ENCODE peak calls at places on chromosomes 1 and 21, in seven cellular contexts. H is lower leg skin, O is neural crest cell, I is osteocyte, X is GM23338, Y is endothelial cell, C is foreskin fibroblast. B is an unnamed sample.

GRCh38 chr1:21655259-21655658 is 13.9 kb downstream of the RAP1GAP start:
- DNase-seq in H (no peak), O (no peak), I (no peak), X (no peak), Y (no peak), C (no peak), B (no peak)

GRCh38 chr1:48309564-48310082 is 87.1 kb downstream of the SLC5A9 start:
- DNase-seq in H (no peak), O (no peak), I (no peak), X (no peak), Y (no peak), C (no peak), B (no peak)

GRCh38 chr1:11283148-11283547 is 10.2 kb downstream of the UBIAD1 start:
- DNase-seq in H (no peak), O (no peak), I (no peak), X (no peak), Y (no peak), C (no peak), B (no peak)

GRCh38 chr1:70071597-70071996 is 133.8 kb downstream of the LRRC40 start:
- DNase-seq in H (no peak), O (no peak), I (no peak), X (no peak), Y (no peak), C (peak; percentile 62), B (no peak)

GRCh38 chr1:229792576-229792975 is 166.5 kb downstream of the URB2 start:
- DNase-seq in H (no peak), O (no peak), I (no peak), X (no peak), Y (no peak), C (no peak), B (no peak)

GRCh38 chr1:39819091-39819812 is 30.6 kb upstream of the BMP8B start:
- DNase-seq in H (peak; percentile 82), O (no peak), I (no peak), X (no peak), Y (no peak), C (no peak), B (no peak)

GRCh38 chr1:241608379-241609033 is 31.7 kb downstream of the CHML start:
- DNase-seq in H (no peak), O (no peak), I (no peak), X (no peak), Y (no peak), C (peak; percentile 65), B (no peak)

GRCh38 chr1:1371741-1372711 is 3.0 kb downstream of the AURKAIP1 start:
- DNase-seq in H (peak; percentile 95), O (peak; percentile 89), I (peak; percentile 94), X (peak; percentile 86), Y (peak; percentile 89), C (no peak), B (peak; percentile 74)

GRCh38 chr21:43361493-43362296 is 65.2 kb downstream of the SIK1 start:
- DNase-seq in H (peak; percentile 93), O (no peak), I (no peak), X (peak; percentile 25), Y (no peak), C (peak; percentile 68), B (no peak)

GRCh38 chr1:113185463-113186104 is 112.6 kb downstream of the LRIG2 start:
- DNase-seq in H (no peak), O (no peak), I (no peak), X (no peak), Y (no peak), C (no peak), B (no peak)

GRCh38 chr1:183267646-183268431 is 81.8 kb downstream of the LAMC2 start:
- DNase-seq in H (peak; percentile 85), O (no peak), I (no peak), X (no peak), Y (no peak), C (peak; percentile 99), B (no peak)

GRCh38 chr1:32239335-32239734 is 7.7 kb upstream of the FAM167B start:
- DNase-seq in H (no peak), O (no peak), I (no peak), X (peak; percentile 46), Y (no peak), C (no peak), B (no peak)

GRCh38 chr1:97630968-97631367 is 289.9 kb downstream of the DPYD start:
- DNase-seq in H (no peak), O (no peak), I (no peak), X (no peak), Y (no peak), C (no peak), B (no peak)

GRCh38 chr1:59375321-59376220 is 78.7 kb downstream of the FGGY start:
- DNase-seq in H (no peak), O (no peak), I (no peak), X (no peak), Y (no peak), C (peak; percentile 92), B (no peak)

GRCh38 chr21:41622831-41623548 is 115.0 kb upstream of the TMPRSS2 start:
- DNase-seq in H (no peak), O (no peak), I (no peak), X (no peak), Y (no peak), C (no peak), B (no peak)

GRCh38 chr1:6811587-6811986 is 26.3 kb downstream of the CAMTA1 start:
- DNase-seq in H (no peak), O (no peak), I (no peak), X (no peak), Y (no peak), C (no peak), B (no peak)

GRCh38 chr1:23566304-23566703 is 7.0 kb upstream of the ID3 start:
- DNase-seq in H (no peak), O (no peak), I (no peak), X (peak; percentile 65), Y (no peak), C (no peak), B (no peak)
- TF ChIP-seq CTCF in H (no peak), O (no peak), I (peak; percentile 14), X (peak; percentile 72), Y (no peak), C (peak; percentile 20), B (no peak)

GRCh38 chr1:236605030-236605806 is 902 bp upstream of the HEATR1 start:
- DNase-seq in H (no peak), O (no peak), I (no peak), X (no peak), Y (no peak), C (no peak), B (no peak)

GRCh38 chr1:236604218-236605029 is at the start of gene HEATR1:
- DNase-seq in H (peak; percentile 98), O (peak; percentile 91), I (peak; percentile 96), X (peak; percentile 98), Y (peak; percentile 94), C (peak; percentile 95), B (peak; percentile 77)

GRCh38 chr1:236612349-236612748 is 8.0 kb upstream of the HEATR1 start:
- DNase-seq in H (no peak), O (no peak), I (no peak), X (no peak), Y (no peak), C (no peak), B (no peak)

GRCh38 chr1:236603896-236604217 is 459 bp downstream of the HEATR1 start:
- DNase-seq in H (no peak), O (no peak), I (no peak), X (peak; percentile 34), Y (no peak), C (peak; percentile 6), B (no peak)

GRCh38 chr1:236608930-236609726 is 4.8 kb upstream of the HEATR1 start:
- DNase-seq in H (no peak), O (peak; percentile 57), I (no peak), X (peak; percentile 80), Y (peak; percentile 77), C (peak; percentile 17), B (no peak)
- TF ChIP-seq CTCF in H (no peak), O (peak; percentile 80), I (peak; percentile 59), X (peak; percentile 83), Y (peak; percentile 53), C (peak; percentile 50), B (no peak)

GRCh38 chr1:236065509-236066005 is 667 bp upstream of the NID1 start:
- DNase-seq in H (no peak), O (no peak), I (no peak), X (peak; percentile 66), Y (no peak), C (no peak), B (no peak)

GRCh38 chr1:236066054-236066453 is 1.2 kb upstream of the NID1 start:
- DNase-seq in H (no peak), O (no peak), I (no peak), X (no peak), Y (no peak), C (no peak), B (no peak)

GRCh38 chr1:236063919-236064673 is 794 bp downstream of the NID1 start:
- DNase-seq in H (peak; percentile 92), O (peak; percentile 36), I (no peak), X (peak; percentile 62), Y (peak; percentile 48), C (peak; percentile 62), B (peak; percentile 32)

GRCh38 chr1:236063551-236063918 is 1.4 kb downstream of the NID1 start:
- DNase-seq in H (no peak), O (no peak), I (no peak), X (no peak), Y (no peak), C (no peak), B (no peak)

DNA sequence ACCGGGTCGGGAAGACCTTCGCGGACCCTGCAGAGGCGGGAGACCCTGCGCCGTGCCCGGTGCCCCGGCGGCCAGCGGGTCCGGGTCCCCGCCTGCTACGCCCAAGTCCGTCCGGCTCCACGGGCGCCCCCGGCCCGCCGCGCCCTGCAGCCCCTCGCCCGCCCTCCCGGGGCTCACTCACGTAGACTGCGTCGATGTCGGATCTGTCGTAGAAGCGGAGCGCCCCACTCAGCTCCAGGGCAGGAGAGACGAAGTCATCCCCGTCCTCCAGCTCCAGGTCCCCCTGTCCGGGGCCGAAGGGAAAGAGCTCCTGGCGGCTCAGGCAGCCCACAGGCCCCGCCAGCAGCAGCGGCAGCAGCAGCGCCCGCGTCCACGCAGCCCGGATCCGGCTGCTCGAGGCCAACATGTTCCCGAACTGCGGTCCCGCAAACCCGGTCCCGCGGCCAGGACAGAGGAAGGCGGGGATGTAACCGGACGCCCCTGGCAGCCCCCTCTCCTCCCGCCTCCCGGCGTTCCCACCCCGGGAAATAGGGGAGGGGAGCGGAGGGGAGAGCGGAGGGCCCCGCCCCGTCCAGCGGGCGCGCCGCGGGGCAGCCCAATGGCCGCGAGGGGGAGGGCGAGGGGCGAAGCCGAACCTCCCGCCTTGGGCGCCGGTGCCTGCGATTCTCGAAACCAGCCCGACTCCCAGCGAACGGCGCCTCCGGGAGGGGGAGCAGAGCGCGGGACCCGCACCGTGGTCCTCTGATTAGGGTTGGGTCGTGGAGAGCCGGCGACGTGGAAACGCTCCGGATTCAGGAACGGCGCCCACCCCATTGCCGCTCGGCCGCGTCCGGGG is at the start of gene NID1:
- DNase-seq in H (peak; percentile 96), O (peak; percentile 71), I (peak; percentile 89), X (peak; percentile 91), Y (peak; percentile 72), C (peak; percentile 89), B (peak; percentile 27)
- TF ChIP-seq CTCF in H (no peak), O (peak; percentile 30), I (peak; percentile 41), X (peak; percentile 23), Y (no peak), C (peak; percentile 11), B (no peak)

DNA sequence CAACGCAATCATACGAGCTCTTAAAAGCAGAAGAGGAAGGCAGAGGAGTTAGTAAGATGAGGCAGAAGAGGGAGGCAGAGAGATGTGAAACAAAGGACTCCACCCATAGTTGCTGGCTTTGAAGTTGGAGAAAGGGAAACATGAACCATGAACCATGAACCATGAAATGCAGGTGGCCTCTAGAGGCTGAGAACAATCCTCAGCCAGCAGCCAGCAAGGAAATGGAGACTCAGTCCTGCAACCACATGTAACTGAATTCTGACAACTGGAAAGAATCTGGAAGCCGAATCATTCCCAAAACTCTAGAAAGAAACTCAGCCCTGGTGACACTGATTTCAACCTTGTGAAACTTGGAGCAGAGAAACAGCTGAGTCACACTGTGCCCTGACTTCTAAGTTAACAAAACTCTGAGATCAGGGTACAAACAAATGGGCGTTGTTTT is 10.1 kb downstream of the DIPK1A start:
- DNase-seq in H (no peak), O (no peak), I (no peak), X (no peak), Y (no peak), C (peak; percentile 83), B (no peak)
- TF ChIP-seq CTCF in H (no peak), O (no peak), I (no peak), X (peak; percentile 6), Y (no peak), C (no peak), B (no peak)

B was measured in omental fat pad.